ENCODE peak calls at places on chromosomes 4 and X, in ten cellular contexts. S is psoas muscle, A is choroid plexus epithelial cell, I is heart right ventricle, V is lung, N is GM12865, B is BJ, O is lower lobe of right lung, R is AG10803, D is ovary. X is an unnamed sample.

GRCh38 chrX:1380672-1381233 is 11.2 kb downstream of the SLC25A6 start:
- DNase-seq in S (no peak), R (no peak), A (no peak), V (no peak), O (peak), D (no peak), B (no peak), I (no peak), N (no peak), X (no peak)

GRCh38 chr4:156553659-156554058 is 417.9 kb downstream of the PDGFC start:
- DNase-seq in S (no peak), O (no peak), A (no peak), D (no peak), I (no peak), V (no peak), B (no peak), N (no peak), R (no peak), X (no peak)

GRCh38 chrX:72127332-72127731 is 4.4 kb downstream of the RTL5 start:
- DNase-seq in N (no peak), I (no peak), B (no peak), S (no peak), O (no peak), V (no peak), D (no peak), A (no peak), R (no peak), X (no peak)

GRCh38 chrX:17488036-17488435 is 113.0 kb downstream of the NHS start:
- DNase-seq in O (no peak), A (peak), D (no peak), S (no peak), B (no peak), V (no peak), I (no peak), N (no peak), R (no peak), X (no peak)

GRCh38 chr4:40486534-40486933 is 143.1 kb downstream of the RBM47 start:
- DNase-seq in N (no peak), O (no peak), A (peak), I (no peak), V (no peak), B (no peak), D (no peak), R (peak), S (no peak), X (peak)

GRCh38 chr4:100362363-100362762 is 155.5 kb downstream of the EMCN start:
- DNase-seq in D (no peak), R (no peak), S (no peak), N (no peak), B (no peak), V (no peak), O (no peak), A (peak), I (no peak), X (peak)

GRCh38 chr4:6472387-6473263 is at the start of gene PPP2R2C:
- DNase-seq in R (no peak), I (no peak), A (no peak), S (no peak), V (no peak), B (no peak), N (no peak), O (no peak), D (no peak), X (no peak)

GRCh38 chrX:148501121-148502066 is 977 bp downstream of the AFF2 start:
- DNase-seq in O (peak), N (peak), A (peak), B (no peak), S (peak), D (peak), R (peak), V (no peak), I (no peak), X (no peak)

GRCh38 chr4:147633113-147633512 is 15.9 kb downstream of the TMEM184C start:
- DNase-seq in V (no peak), S (no peak), A (peak), B (peak), N (no peak), I (no peak), R (peak), D (no peak), O (no peak), X (peak)

GRCh38 chrX:39931554-39932282 is 166.0 kb downstream of the BCOR start:
- DNase-seq in N (no peak), O (no peak), S (no peak), A (no peak), D (no peak), V (no peak), R (peak), I (no peak), B (no peak), X (no peak)

GRCh38 chrX:55135171-55135570 is 46.4 kb downstream of the PAGE2 start:
- DNase-seq in R (peak), I (peak), A (peak), N (peak), V (no peak), B (no peak), S (peak), O (no peak), D (peak), X (peak)

GRCh38 chr4:22999419-22999818 is 306.7 kb downstream of the GBA3 start:
- DNase-seq in A (no peak), O (no peak), D (no peak), B (no peak), R (peak), S (no peak), V (no peak), N (no peak), I (no peak), X (no peak)

GRCh38 chr4:18111100-18111499 is 89.5 kb upstream of the LCORL start:
- DNase-seq in D (no peak), B (no peak), O (no peak), S (no peak), I (no peak), A (no peak), V (no peak), R (no peak), N (no peak), X (no peak)

GRCh38 chr4:166324321-166324720 is 451.3 kb downstream of the TLL1 start:
- DNase-seq in N (peak), V (no peak), B (no peak), R (no peak), O (no peak), I (no peak), S (no peak), D (no peak), A (peak), X (peak)

GRCh38 chr4:42398448-42399355 is 1.4 kb downstream of the SHISA3 start:
- DNase-seq in N (peak), A (no peak), O (no peak), V (no peak), D (no peak), B (no peak), I (no peak), R (no peak), S (peak), X (no peak)

GRCh38 chrX:118189628-118190027 is 73.0 kb upstream of the KLHL13 start:
- DNase-seq in D (no peak), B (no peak), N (no peak), I (no peak), V (no peak), S (no peak), O (no peak), R (no peak), A (no peak), X (no peak)

DNA sequence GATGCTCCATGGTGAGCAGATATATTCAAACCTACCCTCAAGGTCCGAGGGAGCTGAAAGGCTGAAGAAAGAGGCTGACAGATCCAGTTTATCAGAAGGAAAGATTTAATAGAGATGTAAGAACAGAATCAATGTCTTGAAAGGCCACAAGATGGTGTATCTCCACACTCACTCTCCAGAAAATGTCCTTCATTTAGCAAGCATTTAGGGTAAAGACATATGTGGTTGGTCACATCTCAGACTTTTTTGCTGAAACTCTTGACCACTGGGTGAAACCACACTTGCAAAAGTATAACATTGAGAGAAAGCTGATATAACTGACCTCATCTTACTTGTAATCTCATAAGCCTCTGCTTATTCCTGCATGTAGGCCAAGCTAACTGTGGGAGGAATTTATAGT is 745.8 kb upstream of the GALNTL6 start:
- DNase-seq in B (no peak), S (no peak), O (no peak), N (peak), V (no peak), A (peak), D (no peak), R (no peak), I (no peak), X (no peak)
- TF ChIP-seq CTCF in B (no peak), S (no peak), O (no peak), N (no peak), V (no peak), A (no peak), D (no peak), R (no peak), I (no peak), X (no peak)

GRCh38 chr4:149914521-149915115 is 99.0 kb upstream of the IQCM start:
- DNase-seq in V (no peak), S (no peak), N (peak), D (no peak), R (peak), A (peak), B (no peak), O (no peak), I (no peak), X (peak)
- TF ChIP-seq CTCF in V (no peak), S (peak), N (peak), D (no peak), R (peak), A (peak), B (peak), O (peak), I (peak), X (peak)

GRCh38 chrX:80572636-80573035 is 152.4 kb downstream of the TENT5D start:
- DNase-seq in R (no peak), O (no peak), I (no peak), D (no peak), S (no peak), B (no peak), V (no peak), A (no peak), N (no peak), X (no peak)

GRCh38 chrX:80576815-80577533 is 156.7 kb downstream of the TENT5D start:
- DNase-seq in R (no peak), A (no peak), D (no peak), S (no peak), N (no peak), V (no peak), B (no peak), I (no peak), O (no peak), X (no peak)

GRCh38 chrX:80576267-80576666 is 156.0 kb downstream of the TENT5D start:
- DNase-seq in O (no peak), R (no peak), I (no peak), D (no peak), S (no peak), B (no peak), N (no peak), V (no peak), A (no peak), X (no peak)

GRCh38 chrX:80573275-80573674 is 153.0 kb downstream of the TENT5D start:
- DNase-seq in A (no peak), B (no peak), N (no peak), O (no peak), R (no peak), D (no peak), S (no peak), I (no peak), V (no peak), X (no peak)

DNA sequence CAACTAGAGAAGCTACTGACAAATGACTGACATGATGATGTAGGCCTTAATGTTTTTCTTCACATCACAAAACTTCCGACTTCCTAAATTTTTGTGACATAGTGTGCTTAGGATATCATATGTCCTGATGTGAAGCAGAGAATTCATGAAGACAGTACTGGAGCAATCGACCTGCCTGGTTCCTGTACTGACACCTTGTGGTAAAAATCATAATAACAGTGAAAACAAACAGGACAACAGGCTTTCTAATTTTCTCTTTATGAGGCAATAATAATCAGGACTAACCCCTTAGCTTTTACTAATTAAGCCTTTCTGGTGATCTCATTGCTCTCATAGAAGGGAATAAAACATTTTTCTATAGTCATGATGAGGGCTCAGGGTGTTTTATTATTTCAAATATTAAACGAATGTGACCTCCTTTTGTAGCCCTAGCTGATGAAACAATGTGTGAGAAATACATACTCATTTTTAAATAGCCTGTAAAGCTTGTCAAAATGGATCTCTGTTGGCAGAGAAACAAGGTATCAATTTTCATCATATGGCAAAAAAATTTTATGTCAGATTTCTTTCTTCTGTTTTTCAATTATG is 158.4 kb downstream of the TENT5D start:
- DNase-seq in S (no peak), N (peak), D (no peak), I (no peak), O (no peak), R (peak), A (peak), B (no peak), V (no peak), X (peak)
- TF ChIP-seq CTCF in S (peak), N (peak), D (no peak), I (peak), O (peak), R (peak), A (peak), B (peak), V (no peak), X (peak)

DNA sequence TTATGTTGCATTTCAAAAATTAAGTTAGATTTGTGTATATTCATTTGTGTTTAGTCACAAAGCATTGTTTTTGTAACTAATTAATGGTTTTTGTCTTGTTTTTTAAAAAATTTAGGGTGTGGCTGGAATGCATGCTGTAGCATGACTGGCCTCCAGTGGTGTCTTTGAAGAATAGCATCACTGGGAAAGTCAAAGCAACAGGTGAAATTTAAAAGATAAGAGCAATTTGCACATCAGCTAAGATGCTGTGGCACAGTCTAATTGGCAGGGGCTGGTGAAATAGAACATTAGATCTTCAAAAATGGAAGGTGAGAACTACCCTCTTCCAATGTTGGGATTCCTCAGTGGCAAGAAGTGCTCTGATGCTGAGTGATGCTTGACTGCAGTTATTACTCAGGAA is 45.3 kb downstream of the ANK2 start:
- DNase-seq in B (no peak), I (no peak), A (peak), S (no peak), N (peak), O (no peak), D (no peak), R (peak), V (no peak), X (peak)
- TF ChIP-seq CTCF in B (peak), I (peak), A (peak), S (peak), N (peak), O (peak), D (peak), R (peak), V (no peak), X (peak)

GRCh38 chrX:98380106-98380505 is 1496.4 kb downstream of the RPA4 start:
- DNase-seq in O (no peak), I (no peak), V (no peak), N (no peak), D (no peak), S (no peak), R (no peak), B (no peak), A (no peak), X (no peak)

GRCh38 chrX:98380556-98380955 is 1496.8 kb downstream of the RPA4 start:
- DNase-seq in N (no peak), R (no peak), V (no peak), A (no peak), O (no peak), B (no peak), I (no peak), S (no peak), D (no peak), X (no peak)

DNA sequence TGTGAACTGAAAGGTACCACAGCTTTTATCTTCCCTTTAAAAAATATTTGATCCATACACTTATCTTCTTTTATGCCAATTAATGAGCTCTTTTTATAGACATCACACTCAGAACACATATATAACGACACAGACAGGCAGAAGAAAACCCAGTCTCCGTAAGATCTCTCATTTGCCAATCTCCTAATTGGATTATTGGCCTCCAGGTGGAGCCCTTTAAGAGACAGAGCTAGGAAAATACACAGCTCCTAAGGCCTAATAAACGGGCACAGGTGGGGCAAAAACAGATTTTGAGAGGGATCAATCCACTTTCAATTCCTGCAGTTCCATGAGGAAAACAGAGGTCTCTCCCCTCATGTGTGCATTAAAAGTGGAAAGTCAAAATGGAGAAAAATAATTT is 1495.4 kb downstream of the RPA4 start:
- DNase-seq in R (no peak), V (no peak), N (no peak), B (no peak), O (no peak), I (no peak), D (no peak), A (no peak), S (no peak), X (no peak)
- TF ChIP-seq CTCF in R (no peak), V (no peak), N (no peak), B (no peak), O (no peak), I (no peak), D (no peak), A (no peak), S (no peak), X (no peak)

GRCh38 chr4:173442223-173442932 is 43.5 kb upstream of the SCRG1 start:
- DNase-seq in O (no peak), N (no peak), R (no peak), A (no peak), V (no peak), I (no peak), D (no peak), B (no peak), S (no peak), X (no peak)
- TF ChIP-seq CTCF in O (no peak), N (no peak), R (no peak), A (no peak), V (no peak), I (no peak), D (no peak), B (no peak), S (no peak), X (no peak)

GRCh38 chr4:5378002-5378401 is 326.7 kb downstream of the STK32B start:
- DNase-seq in B (no peak), O (no peak), R (peak), S (no peak), V (no peak), D (no peak), N (peak), I (no peak), A (peak), X (no peak)
- TF ChIP-seq CTCF in B (peak), O (no peak), R (peak), S (no peak), V (no peak), D (no peak), N (peak), I (peak), A (peak), X (peak)